ENCODE peak calls at places on chromosomes 4 and X, in seven cellular contexts. H is T-helper 2 cell, D is endothelial cell, K is islet precursor cell, B is psoas muscle, E is thoracic aorta, M is fibroblast of lung. R is an unnamed sample.

GRCh38 chrX:16601885-16602284 is 48.1 kb upstream of the S100G start:
- DNase-seq in H (no peak), B (peak), D (no peak), E (no peak), M (no peak), K (no peak), R (no peak)

GRCh38 chr4:8281519-8282133 is 12.1 kb downstream of the HTRA3 start:
- DNase-seq in K (no peak), D (no peak), E (no peak), M (peak), H (no peak), B (peak), R (no peak)

GRCh38 chrX:106696502-106696901 is 30.0 kb upstream of the RNF128 start:
- DNase-seq in K (no peak), H (no peak), D (no peak), M (no peak), E (no peak), B (no peak), R (no peak)

GRCh38 chr4:143251781-143252180 is 67.1 kb downstream of the USP38 start:
- DNase-seq in H (no peak), M (peak), D (no peak), E (no peak), K (no peak), B (no peak), R (no peak)

GRCh38 chr4:10529891-10530786 is 72.9 kb upstream of the ZNF518B start:
- DNase-seq in H (no peak), E (no peak), M (peak), B (no peak), D (no peak), K (no peak), R (no peak)

GRCh38 chr4:48223633-48224295 is 45.9 kb downstream of the TEC start:
- DNase-seq in D (no peak), E (no peak), M (peak), K (no peak), H (no peak), B (no peak), R (no peak)

GRCh38 chr4:79178770-79179169 is 147.1 kb downstream of the NAA11 start:
- DNase-seq in B (no peak), D (no peak), K (no peak), H (no peak), M (peak), E (no peak), R (no peak)

GRCh38 chr4:55609393-55609821 is 17.4 kb upstream of the PDCL2 start:
- DNase-seq in B (no peak), M (peak), E (no peak), D (no peak), K (no peak), H (no peak), R (no peak)

GRCh38 chrX:129649268-129650182 is 5.2 kb downstream of the APLN start:
- DNase-seq in E (no peak), K (peak), H (no peak), D (no peak), M (peak), B (no peak), R (no peak)

GRCh38 chr4:39406763-39407583 is at the start of gene KLB:
- DNase-seq in K (no peak), D (no peak), M (no peak), H (no peak), B (no peak), E (no peak), R (no peak)

GRCh38 chrX:21723814-21724213 is 34.1 kb downstream of the SMPX start:
- DNase-seq in M (no peak), B (no peak), H (no peak), D (no peak), K (no peak), E (no peak), R (peak)

GRCh38 chr4:124854968-124855367 is 142.4 kb upstream of the ANKRD50 start:
- DNase-seq in D (no peak), E (no peak), B (no peak), K (no peak), H (no peak), M (peak), R (no peak)

GRCh38 chr4:13766722-13767495 is 139.4 kb upstream of the BOD1L1 start:
- DNase-seq in E (no peak), H (no peak), M (no peak), B (no peak), K (no peak), D (no peak), R (no peak)

GRCh38 chr4:113957961-113958360 is 21.5 kb downstream of the ARSJ start:
- DNase-seq in B (no peak), M (no peak), D (no peak), H (no peak), K (no peak), E (no peak), R (no peak)

GRCh38 chr4:97142893-97143292 is 1000.4 kb downstream of the STPG2 start:
- DNase-seq in K (no peak), H (no peak), B (no peak), M (no peak), D (no peak), E (no peak), R (no peak)

GRCh38 chr4:168021666-168022065 is 70.7 kb upstream of the ANXA10 start:
- DNase-seq in B (no peak), M (peak), E (no peak), H (no peak), D (no peak), K (no peak), R (no peak)

GRCh38 chr4:158993895-158994294 is 109.0 kb upstream of the RAPGEF2 start:
- DNase-seq in E (no peak), M (no peak), H (no peak), D (no peak), K (no peak), B (no peak), R (no peak)

GRCh38 chrX:54866606-54867005 is 54.0 kb upstream of the TRO start:
- DNase-seq in M (no peak), H (no peak), D (no peak), E (no peak), B (no peak), K (no peak), R (no peak)

GRCh38 chr4:46385235-46385634 is 4.7 kb downstream of the GABRA2 start:
- DNase-seq in K (no peak), D (no peak), M (no peak), B (no peak), E (no peak), H (no peak), R (no peak)

GRCh38 chr4:109424093-109424818 is 9.4 kb upstream of the SEC24B start:
- DNase-seq in D (no peak), M (no peak), E (no peak), B (no peak), H (no peak), K (peak), R (no peak)

GRCh38 chr4:110970642-110971041 is 347.8 kb upstream of the PITX2 start:
- DNase-seq in D (peak), M (peak), E (no peak), B (no peak), K (peak), H (peak), R (peak)

GRCh38 chrX:41082783-41083182 is 2.5 kb upstream of the USP9X start:
- DNase-seq in M (no peak), E (no peak), K (no peak), D (no peak), H (no peak), B (no peak), R (no peak)

GRCh38 chrX:118627084-118627758 is 100.2 kb upstream of the IL13RA1 start:
- DNase-seq in H (peak), B (no peak), E (no peak), K (no peak), D (no peak), M (peak), R (no peak)

GRCh38 chr4:143336828-143337599 is at the start of gene GAB1:
- DNase-seq in D (peak), M (peak), K (no peak), B (peak), H (peak), E (peak), R (peak)

GRCh38 chr4:2828758-2829181 is 14.9 kb upstream of the ADD1 start:
- DNase-seq in M (no peak), K (no peak), B (no peak), E (no peak), D (no peak), H (no peak), R (no peak)

GRCh38 chr4:151324449-151325319 is 721 bp downstream of the SH3D19 start:
- DNase-seq in D (peak), B (peak), M (peak), H (no peak), E (no peak), K (peak), R (peak)

GRCh38 chrX:38379088-38379487 is 26.7 kb downstream of the OTC start:
- DNase-seq in M (no peak), D (no peak), E (no peak), H (no peak), B (no peak), K (no peak), R (no peak)

GRCh38 chrX:129772796-129773431 is 6.8 kb upstream of the SASH3 start:
- DNase-seq in D (no peak), K (no peak), M (no peak), B (peak), E (no peak), H (peak), R (no peak)

GRCh38 chr4:1683371-1683902 is 676 bp downstream of the FAM53A start:
- DNase-seq in M (peak), E (no peak), K (peak), H (peak), B (peak), D (peak), R (no peak)

GRCh38 chr4:184265566-184266351 is 48.1 kb upstream of the ENPP6 start:
- DNase-seq in B (no peak), H (peak), M (peak), D (peak), E (no peak), K (peak), R (no peak)

GRCh38 chrX:115226929-115227328 is 7.0 kb downstream of the LRCH2 start:
- DNase-seq in K (peak), E (no peak), B (no peak), M (peak), H (no peak), D (peak), R (peak)

GRCh38 chr4:26331380-26331945 is 10.6 kb downstream of the RBPJ start:
- DNase-seq in D (no peak), H (no peak), B (no peak), K (no peak), E (no peak), M (no peak), R (no peak)